ENCODE peak calls at places on chromosome 11, in eight cellular contexts. U is stimulated activated CD4-positive, alpha-beta T cell treated with anti-CD3 and anti-CD28 coated beads, Interleukin-12 subunit alpha, Interleukin-12 subunit beta, amount 100 ng/mL, for 24 hours; J is nucleus accumbens; X is stomach; L is RWPE1; R is bronchial epithelial cell; K is naive thymus-derived CD4-positive, alpha-beta T cell; H is cardiac fibroblast. P is an unnamed sample.

GRCh38 chr11:232783-233565 is 3.2 kb downstream of the SIRT3 start:
- DNase-seq in R (no peak), J (no peak), K (no peak), X (no peak), L (no peak), U (no peak), H (no peak), P (no peak)

GRCh38 chr11:3341298-3341697 is 37.6 kb downstream of the ZNF195 start:
- DNase-seq in K (peak; percentile 53), R (peak; percentile 20), L (peak; percentile 24), J (no peak), X (peak; percentile 73), U (peak; percentile 34), H (peak; percentile 47), P (peak; percentile 53)

GRCh38 chr11:69617682-69618081 is 23.3 kb upstream of the CCND1 start:
- DNase-seq in K (no peak), H (no peak), X (no peak), L (no peak), U (no peak), J (no peak), R (no peak), P (no peak)

GRCh38 chr11:119713361-119714040 is 15.5 kb downstream of the NECTIN1 start:
- DNase-seq in X (no peak), H (no peak), U (no peak), J (no peak), K (no peak), R (no peak), L (no peak), P (no peak)

GRCh38 chr11:97683733-97684132 is 1293.9 kb downstream of the JRKL start:
- DNase-seq in L (peak; percentile 2), K (no peak), U (no peak), X (no peak), R (peak; percentile 31), H (peak; percentile 23), J (no peak), P (no peak)

GRCh38 chr11:2652362-2652761 is 47.4 kb downstream of the KCNQ1OT1 start:
- DNase-seq in H (no peak), J (no peak), U (no peak), R (no peak), L (no peak), X (no peak), K (no peak), P (no peak)

GRCh38 chr11:81007046-81007445 is 1566.2 kb upstream of the TENM4 start:
- DNase-seq in U (no peak), R (peak; percentile 56), H (peak; percentile 56), L (peak; percentile 13), X (no peak), K (no peak), J (no peak), P (peak; percentile 16)

GRCh38 chr11:55936300-55936699 is at the start of gene OR5I1:
- DNase-seq in L (no peak), J (no peak), R (no peak), H (no peak), X (no peak), K (no peak), U (no peak), P (no peak)

GRCh38 chr11:17473071-17473744 is 3.4 kb downstream of the ABCC8 start:
- DNase-seq in H (peak; percentile 6), R (peak; percentile 32), U (no peak), J (no peak), K (no peak), X (no peak), L (no peak), P (no peak)

GRCh38 chr11:130404727-130405126 is 23.7 kb downstream of the ADAMTS8 start:
- DNase-seq in U (no peak), L (no peak), K (no peak), X (no peak), J (no peak), R (no peak), H (no peak), P (no peak)

GRCh38 chr11:2901196-2901796 is 15.7 kb upstream of the CDKN1C start:
- DNase-seq in J (no peak), X (no peak), K (no peak), U (no peak), L (no peak), H (no peak), R (no peak), P (no peak)

GRCh38 chr11:132064987-132065620 is 694.7 kb downstream of the NTM start:
- DNase-seq in K (no peak), L (peak; percentile 55), R (peak; percentile 95), J (no peak), H (peak; percentile 100), X (no peak), U (no peak), P (peak; percentile 87)

GRCh38 chr11:100080401-100080800 is 606.7 kb upstream of the ARHGAP42 start:
- DNase-seq in R (no peak), X (no peak), U (no peak), H (no peak), J (no peak), K (no peak), L (no peak), P (no peak)

GRCh38 chr11:61447601-61448551 is 18.0 kb downstream of the SDHAF2 start:
- DNase-seq in U (no peak), X (no peak), H (peak; percentile 75), J (no peak), K (no peak), L (no peak), R (peak; percentile 20), P (no peak)

GRCh38 chr11:66082936-66083698 is 13.0 kb downstream of the PACS1 start:
- DNase-seq in X (no peak), K (no peak), J (no peak), H (peak; percentile 64), R (no peak), U (no peak), L (no peak), P (no peak)

GRCh38 chr11:110374921-110375320 is 54.8 kb upstream of the FDX1 start:
- DNase-seq in L (no peak), J (no peak), X (no peak), K (no peak), R (no peak), U (no peak), H (peak; percentile 45), P (no peak)

P was measured in pons.